ENCODE peak calls at places on chromosomes 3 and 15, in eight cellular contexts. One of them, this sample, is unnamed.

GRCh38 chr3:102090646-102091045 is 241.3 kb downstream of the NFKBIZ start:
- ATAC-seq in HCT116: no peak
- ATAC-seq in CD4-positive, alpha-beta T cell: no peak
- ATAC-seq in psoas muscle: peak; percentile 78
- ATAC-seq in CD8-positive, alpha-beta T cell: no peak
- ATAC-seq in left lung: no peak
- ATAC-seq in gastrocnemius medialis: peak; percentile 75
- ATAC-seq in upper lobe of right lung: no peak
- ATAC-seq in this sample: no peak

GRCh38 chr15:83848315-83849050 is 194.6 kb downstream of the ADAMTSL3 start:
- ATAC-seq in gastrocnemius medialis: peak; percentile 45
- ATAC-seq in upper lobe of right lung: no peak
- ATAC-seq in left lung: peak; percentile 36
- ATAC-seq in HCT116: no peak
- ATAC-seq in CD8-positive, alpha-beta T cell: no peak
- ATAC-seq in CD4-positive, alpha-beta T cell: no peak
- ATAC-seq in psoas muscle: no peak
- ATAC-seq in this sample: peak; percentile 21

GRCh38 chr3:17742837-17743659 is 617 bp upstream of the TBC1D5 start:
- ATAC-seq in CD4-positive, alpha-beta T cell: peak; percentile 11
- ATAC-seq in HCT116: peak; percentile 6
- ATAC-seq in CD8-positive, alpha-beta T cell: peak; percentile 12
- ATAC-seq in gastrocnemius medialis: peak; percentile 89
- ATAC-seq in psoas muscle: peak; percentile 92
- ATAC-seq in upper lobe of right lung: no peak
- ATAC-seq in left lung: peak; percentile 2
- ATAC-seq in this sample: no peak

GRCh38 chr3:150136242-150136641 is 165.5 kb upstream of the PFN2 start:
- ATAC-seq in gastrocnemius medialis: no peak
- ATAC-seq in CD8-positive, alpha-beta T cell: no peak
- ATAC-seq in left lung: no peak
- ATAC-seq in CD4-positive, alpha-beta T cell: no peak
- ATAC-seq in HCT116: no peak
- ATAC-seq in upper lobe of right lung: no peak
- ATAC-seq in psoas muscle: no peak
- ATAC-seq in this sample: no peak

GRCh38 chr15:77851696-77852095 is 219.0 kb upstream of the LINGO1 start:
- ATAC-seq in CD8-positive, alpha-beta T cell: no peak
- ATAC-seq in psoas muscle: no peak
- ATAC-seq in CD4-positive, alpha-beta T cell: no peak
- ATAC-seq in HCT116: no peak
- ATAC-seq in gastrocnemius medialis: no peak
- ATAC-seq in upper lobe of right lung: no peak
- ATAC-seq in left lung: no peak
- ATAC-seq in this sample: no peak

GRCh38 chr3:57163751-57164150 is 1.4 kb downstream of the IL17RD start:
- ATAC-seq in left lung: no peak
- ATAC-seq in CD8-positive, alpha-beta T cell: no peak
- ATAC-seq in upper lobe of right lung: no peak
- ATAC-seq in CD4-positive, alpha-beta T cell: no peak
- ATAC-seq in HCT116: no peak
- ATAC-seq in psoas muscle: no peak
- ATAC-seq in gastrocnemius medialis: no peak
- ATAC-seq in this sample: peak; percentile 19

GRCh38 chr3:13708301-13708700 is 159.4 kb downstream of the FBLN2 start:
- ATAC-seq in gastrocnemius medialis: no peak
- ATAC-seq in CD4-positive, alpha-beta T cell: no peak
- ATAC-seq in HCT116: no peak
- ATAC-seq in CD8-positive, alpha-beta T cell: no peak
- ATAC-seq in left lung: no peak
- ATAC-seq in upper lobe of right lung: no peak
- ATAC-seq in psoas muscle: no peak
- ATAC-seq in this sample: no peak

GRCh38 chr3:167913218-167913902 is 177.8 kb downstream of the SERPINI1 start:
- ATAC-seq in upper lobe of right lung: peak; percentile 87
- ATAC-seq in CD8-positive, alpha-beta T cell: no peak
- ATAC-seq in psoas muscle: no peak
- ATAC-seq in gastrocnemius medialis: no peak
- ATAC-seq in left lung: peak; percentile 65
- ATAC-seq in HCT116: peak; percentile 95
- ATAC-seq in CD4-positive, alpha-beta T cell: no peak
- ATAC-seq in this sample: peak; percentile 51

GRCh38 chr3:54138937-54139547 is 16.7 kb downstream of the CACNA2D3 start:
- ATAC-seq in left lung: no peak
- ATAC-seq in gastrocnemius medialis: no peak
- ATAC-seq in HCT116: no peak
- ATAC-seq in upper lobe of right lung: no peak
- ATAC-seq in psoas muscle: no peak
- ATAC-seq in CD8-positive, alpha-beta T cell: no peak
- ATAC-seq in CD4-positive, alpha-beta T cell: no peak
- ATAC-seq in this sample: peak; percentile 29

GRCh38 chr3:152374260-152374990 is 105.7 kb downstream of the MBNL1 start:
- ATAC-seq in CD8-positive, alpha-beta T cell: no peak
- ATAC-seq in upper lobe of right lung: no peak
- ATAC-seq in CD4-positive, alpha-beta T cell: no peak
- ATAC-seq in HCT116: no peak
- ATAC-seq in psoas muscle: no peak
- ATAC-seq in gastrocnemius medialis: no peak
- ATAC-seq in left lung: no peak
- ATAC-seq in this sample: no peak

GRCh38 chr3:130826516-130826915 is 67.4 kb upstream of the ATP2C1 start:
- ATAC-seq in psoas muscle: no peak
- ATAC-seq in CD8-positive, alpha-beta T cell: no peak
- ATAC-seq in HCT116: no peak
- ATAC-seq in left lung: no peak
- ATAC-seq in CD4-positive, alpha-beta T cell: no peak
- ATAC-seq in gastrocnemius medialis: no peak
- ATAC-seq in upper lobe of right lung: no peak
- ATAC-seq in this sample: no peak

GRCh38 chr3:184378650-184379374 is 805 bp upstream of the THPO start:
- ATAC-seq in left lung: no peak
- ATAC-seq in gastrocnemius medialis: peak; percentile 8
- ATAC-seq in CD4-positive, alpha-beta T cell: no peak
- ATAC-seq in psoas muscle: peak; percentile 23
- ATAC-seq in HCT116: no peak
- ATAC-seq in CD8-positive, alpha-beta T cell: no peak
- ATAC-seq in upper lobe of right lung: no peak
- ATAC-seq in this sample: peak; percentile 5

GRCh38 chr15:38074029-38074428 is 139.6 kb downstream of the TMCO5A start:
- ATAC-seq in upper lobe of right lung: no peak
- ATAC-seq in CD4-positive, alpha-beta T cell: no peak
- ATAC-seq in psoas muscle: no peak
- ATAC-seq in left lung: no peak
- ATAC-seq in gastrocnemius medialis: no peak
- ATAC-seq in HCT116: no peak
- ATAC-seq in CD8-positive, alpha-beta T cell: no peak
- ATAC-seq in this sample: no peak

GRCh38 chr3:45224824-45225464 is 1.1 kb downstream of the TMEM158 start:
- ATAC-seq in psoas muscle: peak; percentile 88
- ATAC-seq in HCT116: peak; percentile 69
- ATAC-seq in CD8-positive, alpha-beta T cell: no peak
- ATAC-seq in upper lobe of right lung: peak; percentile 91
- ATAC-seq in CD4-positive, alpha-beta T cell: no peak
- ATAC-seq in gastrocnemius medialis: peak; percentile 83
- ATAC-seq in left lung: peak; percentile 86
- ATAC-seq in this sample: peak; percentile 56

GRCh38 chr3:45227946-45228345 is 1.9 kb upstream of the TMEM158 start:
- ATAC-seq in psoas muscle: no peak
- ATAC-seq in HCT116: no peak
- ATAC-seq in upper lobe of right lung: no peak
- ATAC-seq in gastrocnemius medialis: no peak
- ATAC-seq in CD8-positive, alpha-beta T cell: no peak
- ATAC-seq in CD4-positive, alpha-beta T cell: no peak
- ATAC-seq in left lung: no peak
- ATAC-seq in this sample: no peak

GRCh38 chr3:45225465-45226205 is 452 bp downstream of the TMEM158 start:
- ATAC-seq in CD4-positive, alpha-beta T cell: peak; percentile 51
- ATAC-seq in left lung: no peak
- ATAC-seq in HCT116: peak; percentile 56
- ATAC-seq in CD8-positive, alpha-beta T cell: peak; percentile 43
- ATAC-seq in upper lobe of right lung: peak; percentile 7
- ATAC-seq in gastrocnemius medialis: peak; percentile 68
- ATAC-seq in psoas muscle: no peak
- ATAC-seq in this sample: peak; percentile 57

GRCh38 chr3:45227131-45227819 is 1.2 kb upstream of the TMEM158 start:
- ATAC-seq in gastrocnemius medialis: no peak
- ATAC-seq in left lung: no peak
- ATAC-seq in upper lobe of right lung: no peak
- ATAC-seq in CD8-positive, alpha-beta T cell: no peak
- ATAC-seq in HCT116: no peak
- ATAC-seq in CD4-positive, alpha-beta T cell: no peak
- ATAC-seq in psoas muscle: no peak
- ATAC-seq in this sample: no peak

GRCh38 chr3:45226206-45226915 is at the start of gene TMEM158:
- ATAC-seq in gastrocnemius medialis: peak; percentile 81
- ATAC-seq in left lung: peak; percentile 97
- ATAC-seq in psoas muscle: peak; percentile 87
- ATAC-seq in upper lobe of right lung: peak; percentile 93
- ATAC-seq in CD8-positive, alpha-beta T cell: peak; percentile 87
- ATAC-seq in CD4-positive, alpha-beta T cell: peak; percentile 84
- ATAC-seq in HCT116: peak; percentile 87
- ATAC-seq in this sample: peak; percentile 91
- H3K27ac ChIP-seq in gastrocnemius medialis: no peak within 1 kb of the TSS
- H3K27ac ChIP-seq in left lung: no peak within 1 kb of the TSS
- H3K27ac ChIP-seq in psoas muscle: no peak within 1 kb of the TSS
- H3K27ac ChIP-seq in upper lobe of right lung: no peak within 1 kb of the TSS
- H3K27ac ChIP-seq in CD8-positive, alpha-beta T cell: no peak within 1 kb of the TSS
- H3K27ac ChIP-seq in CD4-positive, alpha-beta T cell: no peak within 1 kb of the TSS
- H3K27ac ChIP-seq in HCT116: peak within 1 kb of the TSS; percentile 52
- H3K27ac ChIP-seq in this sample: no peak within 1 kb of the TSS

GRCh38 chr3:71254658-71255057 is 328.9 kb downstream of the FOXP1 start:
- ATAC-seq in left lung: peak; percentile 60
- ATAC-seq in CD8-positive, alpha-beta T cell: no peak
- ATAC-seq in CD4-positive, alpha-beta T cell: no peak
- ATAC-seq in HCT116: no peak
- ATAC-seq in gastrocnemius medialis: no peak
- ATAC-seq in upper lobe of right lung: peak; percentile 47
- ATAC-seq in psoas muscle: no peak
- ATAC-seq in this sample: no peak
- H3K27ac ChIP-seq in left lung: peak overlapping the region; percentile 34
- H3K27ac ChIP-seq in CD8-positive, alpha-beta T cell: no peak overlapping the region
- H3K27ac ChIP-seq in CD4-positive, alpha-beta T cell: no peak overlapping the region
- H3K27ac ChIP-seq in HCT116: no peak overlapping the region
- H3K27ac ChIP-seq in gastrocnemius medialis: no peak overlapping the region
- H3K27ac ChIP-seq in upper lobe of right lung: peak overlapping the region; percentile 44
- H3K27ac ChIP-seq in psoas muscle: no peak overlapping the region
- H3K27ac ChIP-seq in this sample: peak overlapping the region; percentile 67

GRCh38 chr15:72733941-72734738 is 48.1 kb downstream of the BBS4 start:
- ATAC-seq in CD8-positive, alpha-beta T cell: no peak
- ATAC-seq in upper lobe of right lung: no peak
- ATAC-seq in gastrocnemius medialis: no peak
- ATAC-seq in left lung: no peak
- ATAC-seq in HCT116: no peak
- ATAC-seq in CD4-positive, alpha-beta T cell: no peak
- ATAC-seq in psoas muscle: no peak
- ATAC-seq in this sample: no peak

GRCh38 chr15:72732554-72732953 is 46.5 kb downstream of the BBS4 start:
- ATAC-seq in psoas muscle: no peak
- ATAC-seq in gastrocnemius medialis: no peak
- ATAC-seq in upper lobe of right lung: no peak
- ATAC-seq in CD4-positive, alpha-beta T cell: no peak
- ATAC-seq in HCT116: peak; percentile 83
- ATAC-seq in left lung: no peak
- ATAC-seq in CD8-positive, alpha-beta T cell: no peak
- ATAC-seq in this sample: no peak

GRCh38 chr15:72737723-72738122 is 45.8 kb downstream of the ADPGK start:
- ATAC-seq in left lung: no peak
- ATAC-seq in HCT116: no peak
- ATAC-seq in psoas muscle: no peak
- ATAC-seq in CD4-positive, alpha-beta T cell: no peak
- ATAC-seq in CD8-positive, alpha-beta T cell: no peak
- ATAC-seq in upper lobe of right lung: no peak
- ATAC-seq in gastrocnemius medialis: no peak
- ATAC-seq in this sample: no peak

GRCh38 chr15:72740202-72740601 is 43.4 kb downstream of the ADPGK start:
- ATAC-seq in left lung: no peak
- ATAC-seq in CD8-positive, alpha-beta T cell: peak; percentile 42
- ATAC-seq in psoas muscle: no peak
- ATAC-seq in HCT116: no peak
- ATAC-seq in CD4-positive, alpha-beta T cell: peak; percentile 77
- ATAC-seq in gastrocnemius medialis: no peak
- ATAC-seq in upper lobe of right lung: no peak
- ATAC-seq in this sample: no peak

DNA sequence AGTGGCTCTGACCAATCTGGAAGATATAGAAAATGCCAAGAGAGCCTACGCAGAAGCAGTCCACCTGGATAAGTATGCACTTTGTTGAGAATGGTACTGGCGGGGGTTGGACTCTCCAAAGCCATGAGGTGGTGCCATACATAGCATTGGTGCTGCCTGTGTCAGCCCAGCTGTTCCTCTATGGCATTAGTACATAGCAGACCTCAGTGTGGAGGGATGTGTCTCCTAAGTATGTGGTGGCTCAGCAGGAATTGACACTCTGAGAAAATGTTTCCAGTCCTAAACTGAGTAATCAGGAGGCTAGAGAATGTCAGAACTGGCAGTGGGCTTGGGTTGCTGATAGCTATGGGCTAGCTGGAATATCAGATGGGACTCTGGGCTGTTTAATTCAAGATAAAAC is 48.4 kb downstream of the ADPGK start:
- ATAC-seq in gastrocnemius medialis: no peak
- ATAC-seq in CD4-positive, alpha-beta T cell: no peak
- ATAC-seq in CD8-positive, alpha-beta T cell: no peak
- ATAC-seq in HCT116: no peak
- ATAC-seq in left lung: no peak
- ATAC-seq in upper lobe of right lung: no peak
- ATAC-seq in psoas muscle: no peak
- ATAC-seq in this sample: no peak
- H3K27ac ChIP-seq in gastrocnemius medialis: no peak overlapping the region
- H3K27ac ChIP-seq in CD4-positive, alpha-beta T cell: no peak overlapping the region
- H3K27ac ChIP-seq in CD8-positive, alpha-beta T cell: no peak overlapping the region
- H3K27ac ChIP-seq in HCT116: no peak overlapping the region
- H3K27ac ChIP-seq in left lung: no peak overlapping the region
- H3K27ac ChIP-seq in upper lobe of right lung: no peak overlapping the region
- H3K27ac ChIP-seq in psoas muscle: no peak overlapping the region
- H3K27ac ChIP-seq in this sample: no peak overlapping the region

DNA sequence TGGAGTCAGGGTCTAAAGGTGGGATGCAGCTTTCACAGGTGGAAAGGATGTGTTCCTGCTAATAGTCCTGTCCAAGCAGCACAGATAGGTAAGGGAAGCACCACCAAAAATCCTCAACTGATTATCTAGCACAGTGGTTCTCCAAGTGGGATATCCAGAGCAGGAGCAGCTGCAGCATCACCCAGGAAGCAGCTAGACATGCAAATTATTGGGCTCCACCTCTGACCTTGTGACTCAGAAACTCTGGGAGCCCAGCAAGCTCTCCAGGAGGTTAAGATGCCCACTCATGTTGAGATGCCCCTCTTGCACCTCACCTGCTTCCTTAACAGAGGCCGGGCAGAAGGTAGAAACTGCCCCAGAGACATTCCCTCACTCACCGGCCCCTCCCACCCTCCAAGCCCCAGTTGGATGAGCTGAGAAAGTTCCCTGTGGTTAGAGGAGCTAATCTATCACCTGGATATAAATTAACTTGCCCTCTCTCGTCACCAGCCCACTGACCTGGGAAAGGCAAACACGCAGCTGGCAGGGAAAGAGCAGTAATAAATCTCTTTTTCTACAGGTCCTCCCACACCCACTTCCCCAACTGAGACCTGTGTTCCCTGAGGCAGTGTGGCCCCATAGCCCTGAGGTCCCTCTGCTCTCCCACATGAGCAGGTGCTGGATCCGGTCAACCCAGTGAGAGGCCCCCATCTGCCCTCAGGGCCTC is 39.3 kb downstream of the ADCY5 start:
- ATAC-seq in CD4-positive, alpha-beta T cell: no peak
- ATAC-seq in psoas muscle: no peak
- ATAC-seq in left lung: no peak
- ATAC-seq in gastrocnemius medialis: no peak
- ATAC-seq in HCT116: no peak
- ATAC-seq in CD8-positive, alpha-beta T cell: no peak
- ATAC-seq in upper lobe of right lung: no peak
- ATAC-seq in this sample: no peak
- H3K27ac ChIP-seq in CD4-positive, alpha-beta T cell: no peak overlapping the region
- H3K27ac ChIP-seq in psoas muscle: no peak overlapping the region
- H3K27ac ChIP-seq in left lung: no peak overlapping the region
- H3K27ac ChIP-seq in gastrocnemius medialis: no peak overlapping the region
- H3K27ac ChIP-seq in HCT116: no peak overlapping the region
- H3K27ac ChIP-seq in CD8-positive, alpha-beta T cell: no peak overlapping the region
- H3K27ac ChIP-seq in upper lobe of right lung: no peak overlapping the region
- H3K27ac ChIP-seq in this sample: peak overlapping the region; percentile 99

This sample was measured in gastroesophageal sphincter.